ENCODE peak calls at places on chromosome 9, in eight cellular contexts. N, E, J, W, F, Q, D and K are unnamed samples.

GRCh38 chr9:806285-807156 is 35.0 kb upstream of the DMRT1 start:
- DNase-seq in Q (peak; percentile 43), D (peak; percentile 25), J (no peak), F (no peak), N (peak; percentile 52), W (peak; percentile 29), E (no peak), K (no peak)

GRCh38 chr9:14366071-14366470 is 52.1 kb upstream of the NFIB start:
- DNase-seq in Q (peak; percentile 98), J (no peak), D (no peak), F (no peak), E (no peak), W (peak; percentile 82), N (no peak), K (peak; percentile 95)

GRCh38 chr9:1871486-1872181 is 143.5 kb upstream of the SMARCA2 start:
- DNase-seq in W (no peak), E (no peak), F (no peak), Q (peak; percentile 46), N (peak; percentile 77), D (peak; percentile 5), J (no peak), K (no peak)

GRCh38 chr9:100652850-100653249 is 75.0 kb downstream of the CAVIN4 start:
- DNase-seq in N (no peak), J (no peak), E (no peak), Q (no peak), W (no peak), F (no peak), D (no peak), K (no peak)

GRCh38 chr9:22169243-22169642 is 160.1 kb upstream of the CDKN2B start:
- DNase-seq in Q (peak; percentile 41), D (no peak), J (no peak), W (no peak), F (no peak), E (no peak), N (no peak), K (peak; percentile 77)

GRCh38 chr9:1837453-1838084 is 177.6 kb upstream of the SMARCA2 start:
- DNase-seq in F (peak; percentile 8), W (no peak), N (peak; percentile 84), E (no peak), J (no peak), D (peak; percentile 17), Q (peak; percentile 40), K (no peak)

GRCh38 chr9:127451681-127452480 is 571 bp downstream of the LRSAM1 start:
- DNase-seq in F (peak; percentile 68), E (no peak), N (peak; percentile 59), J (peak; percentile 75), Q (no peak), D (peak; percentile 57), W (no peak), K (no peak)

GRCh38 chr9:108083796-108084352 is 594.3 kb upstream of the KLF4 start:
- DNase-seq in F (no peak), Q (no peak), N (no peak), D (no peak), E (no peak), J (no peak), W (no peak), K (no peak)

GRCh38 chr9:74838351-74838750 is 49.4 kb downstream of the TRPM6 start:
- DNase-seq in J (no peak), E (no peak), N (peak; percentile 93), F (no peak), D (no peak), W (no peak), Q (peak; percentile 2), K (no peak)

GRCh38 chr9:87684627-87685204 is 41.2 kb upstream of the CTSL start:
- DNase-seq in D (peak; percentile 57), J (peak; percentile 88), Q (peak; percentile 19), F (no peak), W (no peak), N (peak; percentile 50), E (no peak), K (no peak)

GRCh38 chr9:99057665-99058625 is 47.0 kb upstream of the TGFBR1 start:
- DNase-seq in Q (peak; percentile 85), D (no peak), W (no peak), E (no peak), N (peak; percentile 36), J (no peak), F (peak; percentile 51), K (peak; percentile 69)

GRCh38 chr9:120383999-120384924 is 195.7 kb downstream of the CDK5RAP2 start:
- DNase-seq in D (no peak), Q (peak; percentile 74), W (peak; percentile 29), J (peak; percentile 82), E (no peak), N (no peak), F (no peak), K (no peak)

GRCh38 chr9:24487250-24487861 is 58.3 kb downstream of the IZUMO3 start:
- DNase-seq in Q (no peak), J (no peak), D (no peak), N (no peak), W (no peak), E (no peak), F (no peak), K (peak; percentile 75)

GRCh38 chr9:78592866-78593265 is 295.9 kb downstream of the PSAT1 start:
- DNase-seq in W (no peak), D (no peak), J (no peak), E (no peak), N (no peak), Q (peak; percentile 66), F (no peak), K (peak; percentile 75)

GRCh38 chr9:79687131-79687447 is 115.3 kb downstream of the TLE4 start:
- DNase-seq in W (no peak), N (no peak), F (no peak), E (no peak), J (no peak), D (no peak), Q (no peak), K (no peak)

GRCh38 chr9:29211681-29212589 is 1638.7 kb upstream of the C9orf72 start:
- DNase-seq in F (peak; percentile 14), J (peak; percentile 89), W (no peak), N (peak; percentile 60), Q (peak; percentile 0), E (no peak), D (peak; percentile 77), K (no peak)

GRCh38 chr9:19946446-19947109 is 157.7 kb upstream of the SLC24A2 start:
- DNase-seq in W (no peak), J (no peak), F (no peak), Q (peak; percentile 15), N (peak; percentile 42), D (peak; percentile 37), E (no peak), K (no peak)

GRCh38 chr9:33452828-33453271 is 5.5 kb upstream of the AQP3 start:
- DNase-seq in F (peak; percentile 54), J (peak; percentile 75), E (peak; percentile 42), W (peak; percentile 46), Q (peak; percentile 60), N (peak; percentile 94), D (peak; percentile 83), K (peak; percentile 59)

GRCh38 chr9:133563286-133564213 is 29.0 kb downstream of the ADAMTSL2 start:
- DNase-seq in W (no peak), Q (peak; percentile 30), D (peak; percentile 71), N (no peak), F (no peak), E (no peak), J (no peak), K (no peak)

GRCh38 chr9:69204869-69205268 is 30.8 kb downstream of the TJP2 start:
- DNase-seq in W (no peak), E (no peak), D (no peak), Q (peak; percentile 77), F (no peak), N (peak; percentile 49), J (no peak), K (no peak)

GRCh38 chr9:90141723-90142122 is 500.9 kb downstream of the DIRAS2 start:
- DNase-seq in J (no peak), Q (peak; percentile 22), F (no peak), D (peak; percentile 53), N (peak; percentile 31), E (no peak), W (no peak), K (peak; percentile 1)

GRCh38 chr9:106600955-106601354 is 262.0 kb upstream of the ZNF462 start:
- DNase-seq in Q (no peak), E (no peak), W (no peak), F (no peak), J (no peak), D (no peak), N (no peak), K (no peak)

DNA sequence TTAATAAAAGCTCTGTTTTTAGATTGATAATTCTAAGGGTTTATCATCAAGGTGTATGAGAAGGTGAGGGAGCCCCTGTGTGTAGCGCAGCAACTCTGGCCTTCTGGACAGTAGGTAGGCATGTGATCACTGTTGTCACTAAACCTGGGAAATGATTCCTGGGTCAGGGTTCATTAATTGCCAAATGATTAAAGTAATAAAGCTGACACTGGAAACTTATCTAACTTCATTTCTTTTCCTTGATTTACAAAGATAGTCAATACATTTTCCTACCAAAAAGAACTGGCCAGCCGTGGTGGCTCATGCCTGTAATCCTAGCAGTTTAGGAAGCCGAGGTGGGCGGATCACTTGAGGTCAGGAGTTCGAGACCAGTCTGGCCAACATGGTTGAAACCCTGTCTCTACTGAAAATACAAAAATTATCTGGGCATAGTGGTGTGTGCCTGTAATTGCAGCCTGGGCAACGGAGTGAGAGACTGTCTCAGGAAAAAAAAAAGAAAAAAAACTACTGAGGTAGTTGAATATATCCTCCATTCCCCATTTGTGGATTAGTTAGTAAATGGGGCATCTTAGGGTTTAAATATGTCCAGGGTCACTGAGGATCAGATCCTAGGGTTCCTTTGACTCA is 2.4 kb downstream of the EHMT1 start:
- DNase-seq in F (no peak), N (no peak), W (no peak), E (no peak), J (no peak), Q (no peak), D (no peak), K (no peak)
- H3K4me3 ChIP-seq in F (no peak overlapping the region), N (no peak overlapping the region), W (no peak overlapping the region), E (no peak overlapping the region), J (no peak overlapping the region), Q (no peak overlapping the region), D (no peak overlapping the region), K (no peak overlapping the region)

GRCh38 chr9:134701581-134702259 is 60.1 kb downstream of the COL5A1 start:
- DNase-seq in W (no peak), N (no peak), Q (no peak), J (no peak), E (no peak), D (no peak), F (no peak), K (no peak)
- H3K4me3 ChIP-seq in W (no peak overlapping the region), N (no peak overlapping the region), Q (no peak overlapping the region), J (no peak overlapping the region), E (no peak overlapping the region), D (no peak overlapping the region), F (no peak overlapping the region), K (no peak overlapping the region)

GRCh38 chr9:36637491-36638270 is 65.0 kb downstream of the MELK start:
- DNase-seq in Q (no peak), E (no peak), J (no peak), D (peak; percentile 36), W (no peak), N (no peak), F (no peak), K (no peak)

GRCh38 chr9:36640982-36641381 is 68.3 kb downstream of the MELK start:
- DNase-seq in Q (no peak), E (no peak), F (no peak), N (no peak), W (no peak), J (no peak), D (no peak), K (no peak)

GRCh38 chr9:36642817-36643216 is 70.1 kb downstream of the MELK start:
- DNase-seq in D (no peak), J (no peak), F (no peak), N (no peak), Q (no peak), E (no peak), W (no peak), K (no peak)
- H3K4me3 ChIP-seq in D (no peak overlapping the region), J (no peak overlapping the region), F (no peak overlapping the region), N (no peak overlapping the region), Q (no peak overlapping the region), E (no peak overlapping the region), W (no peak overlapping the region), K (no peak overlapping the region)

GRCh38 chr9:93955356-93956182 is 414 bp upstream of the BARX1 start:
- DNase-seq in E (no peak), Q (no peak), F (no peak), N (peak; percentile 75), W (no peak), D (no peak), J (no peak), K (no peak)
- H3K4me3 ChIP-seq in E (no peak overlapping the region), Q (no peak overlapping the region), F (no peak overlapping the region), N (peak overlapping the region; percentile 8), W (no peak overlapping the region), D (peak overlapping the region; percentile 16), J (no peak overlapping the region), K (peak overlapping the region; percentile 30)